ENCODE peak calls at places on chromosomes 11 and 22, in five cellular contexts. X is upper lobe of right lung; N is mammary epithelial cell; Y is activated CD8-positive, alpha-beta T cell treated with anti-CD3 and anti-CD28 coated beads for 36 hours; O is colonic mucosa. B is an unnamed sample.
A peak's percentile ranks its signal among the peaks of the same experiment; 100 is the strongest.

GRCh38 chr11:128431931-128432330 is 155.4 kb downstream of the ETS1 start:
- DNase-seq in N (no peak), X (no peak), Y (no peak), O (no peak), B (no peak)

GRCh38 chr11:110077866-110078325 is 15.3 kb upstream of the ZC3H12C start:
- DNase-seq in N (peak; percentile 91), Y (peak; percentile 54), O (no peak), X (no peak), B (no peak)

GRCh38 chr22:30044369-30044768 is 35.9 kb upstream of the HORMAD2 start:
- DNase-seq in N (peak; percentile 92), Y (no peak), X (no peak), O (peak; percentile 72), B (no peak)

GRCh38 chr11:78195917-78196545 is 7.3 kb downstream of the USP35 start:
- DNase-seq in X (no peak), Y (no peak), N (no peak), O (no peak), B (no peak)

GRCh38 chr11:95968585-95968984 is 44.7 kb upstream of the MTMR2 start:
- DNase-seq in Y (no peak), O (no peak), X (no peak), N (no peak), B (no peak)

GRCh38 chr11:20203836-20204235 is 43.6 kb upstream of the DBX1 start:
- DNase-seq in X (no peak), Y (no peak), N (no peak), O (no peak), B (no peak)

GRCh38 chr22:23466351-23466750 is 113.7 kb downstream of the IGLL1 start:
- DNase-seq in O (no peak), X (no peak), N (no peak), Y (no peak), B (no peak)

GRCh38 chr22:24141586-24141985 is 39.7 kb upstream of the SUSD2 start:
- DNase-seq in O (no peak), X (no peak), N (peak; percentile 75), Y (peak; percentile 40), B (no peak)

GRCh38 chr11:976431-977160 is 50.9 kb downstream of the AP2A2 start:
- DNase-seq in N (peak; percentile 12), X (no peak), Y (peak; percentile 42), O (no peak), B (no peak)

GRCh38 chr22:19195796-19196731 is 17.5 kb upstream of the SLC25A1 start:
- DNase-seq in X (no peak), N (no peak), Y (peak; percentile 54), O (no peak), B (peak; percentile 85)

GRCh38 chr11:80163011-80163410 is 722.2 kb upstream of the TENM4 start:
- DNase-seq in N (peak; percentile 56), Y (no peak), X (no peak), O (no peak), B (no peak)

GRCh38 chr22:32852346-32853251 is 51.1 kb downstream of the TIMP3 start:
- DNase-seq in Y (no peak), X (no peak), O (peak; percentile 43), N (no peak), B (no peak)

GRCh38 chr22:27217154-27217553 is 559.8 kb downstream of the MIAT start:
- DNase-seq in Y (no peak), O (no peak), N (no peak), X (no peak), B (no peak)

GRCh38 chr22:46052801-46053562 is 76.0 kb upstream of the WNT7B start:
- DNase-seq in O (peak; percentile 71), N (peak; percentile 53), Y (peak; percentile 15), X (peak; percentile 81), B (peak; percentile 79)

GRCh38 chr11:69587454-69588081 is 53.4 kb upstream of the CCND1 start:
- DNase-seq in X (no peak), N (peak; percentile 86), Y (no peak), O (no peak), B (no peak)

GRCh38 chr11:23079382-23079813 is 219.1 kb upstream of the CCDC179 start:
- DNase-seq in O (no peak), Y (no peak), N (no peak), X (no peak), B (no peak)

GRCh38 chr22:39625554-39626537 is 55.3 kb downstream of the CACNA1I start:
- DNase-seq in Y (no peak), N (no peak), O (no peak), X (no peak), B (no peak)

GRCh38 chr11:8229299-8230177 is 34.1 kb downstream of the LMO1 start:
- DNase-seq in O (no peak), Y (no peak), X (peak; percentile 61), N (peak; percentile 62), B (peak; percentile 63)

DNA sequence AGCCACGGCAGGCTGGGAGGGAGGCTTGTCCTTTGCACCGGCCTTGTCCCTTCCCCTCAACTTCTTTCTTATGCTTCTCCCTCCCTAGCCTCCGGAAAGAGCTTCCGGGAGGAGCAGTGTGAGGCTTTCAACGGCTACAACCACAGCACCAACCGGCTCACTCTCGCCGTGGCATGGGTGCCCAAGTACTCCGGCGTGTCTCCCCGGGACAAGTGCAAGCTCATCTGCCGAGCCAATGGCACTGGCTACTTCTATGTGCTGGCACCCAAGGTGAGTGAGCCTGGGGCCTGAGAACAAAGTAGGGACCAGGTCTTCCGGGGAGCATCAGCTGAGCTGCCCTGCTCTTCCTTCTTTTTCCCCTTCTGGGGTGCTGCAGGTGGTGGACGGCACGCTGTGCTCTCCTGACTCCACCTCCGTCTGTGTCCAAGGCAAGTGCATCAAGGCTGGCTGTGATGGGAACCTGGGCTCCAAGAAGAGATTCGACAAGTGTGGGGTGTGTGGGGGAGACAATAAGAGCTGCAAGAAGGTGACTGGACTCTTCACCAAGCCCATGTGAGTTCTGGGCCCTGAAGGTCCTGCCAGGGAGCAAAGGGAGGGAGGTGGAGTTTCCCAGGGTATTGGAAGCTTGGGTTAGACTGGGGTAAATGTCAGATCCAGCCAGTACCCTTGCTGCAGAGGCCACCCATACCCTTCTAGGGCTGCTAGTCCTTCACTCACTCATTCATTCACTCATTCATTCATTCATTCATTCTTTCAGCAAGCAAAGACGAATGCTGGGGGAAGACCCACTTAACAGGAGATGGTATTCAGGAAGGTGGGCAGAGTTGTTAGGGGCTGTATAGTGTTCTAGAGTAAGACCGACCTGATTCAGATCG is 22.6 kb downstream of the ADAMTS15 start:
- DNase-seq in N (no peak), X (no peak), Y (no peak), O (no peak), B (no peak)
- TF ChIP-seq CTCF in N (no peak), X (no peak), Y (no peak), O (no peak), B (no peak)

DNA sequence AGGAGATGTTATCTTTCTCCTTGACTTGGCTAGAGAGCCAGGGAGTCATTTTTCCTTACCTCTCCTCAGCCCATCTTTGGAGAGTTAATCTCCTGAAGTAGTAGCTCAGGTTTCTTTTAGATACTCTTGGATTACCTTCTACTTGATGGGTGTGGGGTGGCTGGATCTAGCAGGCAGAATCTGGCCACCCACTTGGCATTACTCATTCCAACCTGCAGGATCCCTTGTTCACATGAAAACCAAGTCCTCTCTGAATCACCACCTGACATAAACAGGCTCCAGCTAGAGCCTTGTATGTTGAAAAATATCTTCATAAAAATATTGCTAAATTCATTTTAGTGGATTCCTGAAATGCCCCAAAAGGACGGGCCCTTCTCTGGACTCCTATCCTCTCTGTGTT is 250.6 kb upstream of the PLET1 start:
- DNase-seq in X (no peak), O (no peak), Y (no peak), N (peak; percentile 81), B (no peak)
- TF ChIP-seq CTCF in X (no peak), O (no peak), Y (no peak), N (peak; percentile 32), B (no peak)

GRCh38 chr11:16252373-16252772 is 104.0 kb downstream of the SOX6 start:
- DNase-seq in X (no peak), O (no peak), N (no peak), Y (no peak), B (no peak)
- TF ChIP-seq CTCF in X (no peak), O (no peak), N (peak; percentile 38), Y (no peak), B (peak; percentile 68)

GRCh38 chr11:86984701-86985100 is 29.5 kb upstream of the FZD4 start:
- DNase-seq in X (no peak), Y (no peak), N (no peak), O (no peak), B (no peak)

GRCh38 chr11:86990520-86990919 is 35.3 kb upstream of the FZD4 start:
- DNase-seq in N (peak; percentile 83), O (no peak), Y (no peak), X (no peak), B (no peak)

GRCh38 chr11:86990079-86990478 is 34.9 kb upstream of the FZD4 start:
- DNase-seq in O (no peak), X (no peak), N (no peak), Y (no peak), B (no peak)

GRCh38 chr11:86988351-86988881 is 33.2 kb upstream of the FZD4 start:
- DNase-seq in X (no peak), O (no peak), Y (no peak), N (no peak), B (no peak)

DNA sequence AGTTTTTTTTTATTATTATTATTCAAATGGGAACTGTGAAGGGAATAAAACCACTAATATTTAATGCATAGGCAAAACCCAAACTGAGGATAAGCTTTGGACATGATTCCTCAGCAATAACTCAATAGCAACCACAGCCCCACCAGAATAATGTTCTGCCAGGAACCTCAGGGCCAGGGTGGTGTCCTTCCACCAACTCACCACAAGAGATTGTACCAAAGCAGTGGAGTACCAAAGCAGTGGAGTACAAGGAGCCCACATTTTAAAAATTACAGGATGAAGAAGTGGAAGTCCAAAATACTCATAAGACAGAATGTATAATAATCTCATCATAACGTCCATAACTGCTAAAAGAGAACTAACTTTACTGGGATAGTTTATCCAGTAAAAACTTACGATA is 32.5 kb upstream of the FZD4 start:
- DNase-seq in Y (no peak), N (no peak), X (no peak), O (no peak), B (no peak)
- TF ChIP-seq CTCF in Y (no peak), N (no peak), X (no peak), O (no peak), B (no peak)

B was measured in chondrocyte.